ENCODE peak calls at places on chromosomes 2 and 18, in seven cellular contexts. One of them, this sample, is unnamed. For H3K9me3, the result is how much of the 10 kb centered on the place peaks cover.

GRCh38 chr2:168025487-168026203 is 221.8 kb downstream of the STK39 start:
- DNase-seq in lung: no peak
- DNase-seq in testis: peak
- DNase-seq in H1: no peak
- DNase-seq in A549: no peak
- DNase-seq in HCT116: no peak
- DNase-seq in CD4-positive, alpha-beta T cell: no peak
- DNase-seq in this sample: no peak

GRCh38 chr2:86520153-86520552 is 43.1 kb downstream of the CHMP3 start:
- DNase-seq in HCT116: no peak
- DNase-seq in lung: no peak
- DNase-seq in A549: peak
- DNase-seq in testis: no peak
- DNase-seq in H1: no peak
- DNase-seq in CD4-positive, alpha-beta T cell: no peak
- DNase-seq in this sample: no peak

GRCh38 chr2:197200056-197200455 is 110.5 kb downstream of the ANKRD44 start:
- DNase-seq in CD4-positive, alpha-beta T cell: no peak
- DNase-seq in testis: no peak
- DNase-seq in lung: no peak
- DNase-seq in H1: no peak
- DNase-seq in A549: no peak
- DNase-seq in HCT116: no peak
- DNase-seq in this sample: no peak

GRCh38 chr18:23719634-23720201 is 30.5 kb downstream of the LAMA3 start:
- DNase-seq in testis: no peak
- DNase-seq in CD4-positive, alpha-beta T cell: no peak
- DNase-seq in A549: peak
- DNase-seq in H1: no peak
- DNase-seq in HCT116: peak
- DNase-seq in lung: peak
- DNase-seq in this sample: no peak

GRCh38 chr18:46421973-46422551 is 235.0 kb downstream of the LOXHD1 start:
- DNase-seq in testis: no peak
- DNase-seq in A549: no peak
- DNase-seq in lung: no peak
- DNase-seq in H1: no peak
- DNase-seq in HCT116: no peak
- DNase-seq in CD4-positive, alpha-beta T cell: no peak
- DNase-seq in this sample: no peak

GRCh38 chr18:46621111-46621766 is 35.8 kb downstream of the LOXHD1 start:
- DNase-seq in A549: no peak
- DNase-seq in lung: peak
- DNase-seq in HCT116: no peak
- DNase-seq in CD4-positive, alpha-beta T cell: no peak
- DNase-seq in H1: peak
- DNase-seq in testis: no peak
- DNase-seq in this sample: no peak

GRCh38 chr2:32632089-32632488 is 4.2 kb downstream of the TTC27 start:
- DNase-seq in H1: no peak
- DNase-seq in testis: no peak
- DNase-seq in lung: no peak
- DNase-seq in CD4-positive, alpha-beta T cell: no peak
- DNase-seq in HCT116: peak
- DNase-seq in A549: peak
- DNase-seq in this sample: no peak

GRCh38 chr18:49608892-49609291 is 47.0 kb downstream of the LIPG start:
- DNase-seq in A549: no peak
- DNase-seq in testis: no peak
- DNase-seq in CD4-positive, alpha-beta T cell: no peak
- DNase-seq in H1: no peak
- DNase-seq in HCT116: no peak
- DNase-seq in lung: no peak
- DNase-seq in this sample: no peak

GRCh38 chr2:112004246-112004645 is 50.8 kb upstream of the TMEM87B start:
- DNase-seq in A549: no peak
- DNase-seq in testis: peak
- DNase-seq in lung: peak
- DNase-seq in H1: no peak
- DNase-seq in CD4-positive, alpha-beta T cell: no peak
- DNase-seq in HCT116: no peak
- DNase-seq in this sample: no peak

GRCh38 chr2:16272038-16272788 is 331.9 kb downstream of the MYCN start:
- DNase-seq in H1: no peak
- DNase-seq in HCT116: no peak
- DNase-seq in CD4-positive, alpha-beta T cell: no peak
- DNase-seq in testis: no peak
- DNase-seq in lung: no peak
- DNase-seq in A549: no peak
- DNase-seq in this sample: peak

GRCh38 chr2:70647873-70648481 is 94.4 kb upstream of the TGFA start:
- DNase-seq in A549: peak
- DNase-seq in testis: peak
- DNase-seq in HCT116: peak
- DNase-seq in CD4-positive, alpha-beta T cell: peak
- DNase-seq in H1: peak
- DNase-seq in lung: peak
- DNase-seq in this sample: peak

GRCh38 chr18:58669731-58670379 is 1.4 kb upstream of the MALT1 start:
- DNase-seq in CD4-positive, alpha-beta T cell: no peak
- DNase-seq in testis: no peak
- DNase-seq in A549: peak
- DNase-seq in HCT116: peak
- DNase-seq in lung: peak
- DNase-seq in H1: peak
- DNase-seq in this sample: no peak

GRCh38 chr2:11509657-11510360 is 24.0 kb upstream of the GREB1 start:
- DNase-seq in testis: no peak
- DNase-seq in lung: no peak
- DNase-seq in CD4-positive, alpha-beta T cell: no peak
- DNase-seq in HCT116: no peak
- DNase-seq in H1: no peak
- DNase-seq in A549: no peak
- DNase-seq in this sample: no peak

GRCh38 chr18:47418746-47419145 is 167.3 kb upstream of the SKOR2 start:
- DNase-seq in H1: no peak
- DNase-seq in HCT116: no peak
- DNase-seq in A549: no peak
- DNase-seq in lung: no peak
- DNase-seq in testis: no peak
- DNase-seq in CD4-positive, alpha-beta T cell: no peak
- DNase-seq in this sample: no peak

GRCh38 chr2:233831011-233831721 is 23.2 kb downstream of the HJURP start:
- DNase-seq in H1: no peak
- DNase-seq in HCT116: no peak
- DNase-seq in A549: no peak
- DNase-seq in testis: no peak
- DNase-seq in lung: no peak
- DNase-seq in CD4-positive, alpha-beta T cell: no peak
- DNase-seq in this sample: peak

GRCh38 chr18:58362829-58363231 is 266.1 kb downstream of the ALPK2 start:
- DNase-seq in lung: no peak
- DNase-seq in CD4-positive, alpha-beta T cell: no peak
- DNase-seq in A549: no peak
- DNase-seq in testis: no peak
- DNase-seq in H1: no peak
- DNase-seq in HCT116: no peak
- DNase-seq in this sample: no peak

GRCh38 chr18:58671941-58672565 is 788 bp downstream of the MALT1 start:
- DNase-seq in CD4-positive, alpha-beta T cell: no peak
- DNase-seq in H1: no peak
- DNase-seq in A549: peak
- DNase-seq in testis: no peak
- DNase-seq in HCT116: no peak
- DNase-seq in lung: no peak
- DNase-seq in this sample: no peak

GRCh38 chr2:196823750-196824149 is 14.6 kb upstream of the C2orf66 start:
- DNase-seq in H1: no peak
- DNase-seq in HCT116: no peak
- DNase-seq in A549: peak
- DNase-seq in testis: no peak
- DNase-seq in lung: no peak
- DNase-seq in CD4-positive, alpha-beta T cell: no peak
- DNase-seq in this sample: no peak

GRCh38 chr2:109513749-109514588 is 99.8 kb downstream of the SEPTIN10 start:
- DNase-seq in lung: peak
- DNase-seq in CD4-positive, alpha-beta T cell: no peak
- DNase-seq in testis: peak
- DNase-seq in HCT116: no peak
- DNase-seq in A549: peak
- DNase-seq in H1: no peak
- DNase-seq in this sample: no peak

GRCh38 chr2:239966848-239967136 is 58.4 kb downstream of the NDUFA10 start:
- DNase-seq in testis: peak
- DNase-seq in HCT116: no peak
- DNase-seq in H1: no peak
- DNase-seq in A549: no peak
- DNase-seq in CD4-positive, alpha-beta T cell: no peak
- DNase-seq in lung: no peak
- DNase-seq in this sample: no peak

GRCh38 chr18:2148823-2149222 is 422.5 kb downstream of the METTL4 start:
- DNase-seq in CD4-positive, alpha-beta T cell: no peak
- DNase-seq in lung: no peak
- DNase-seq in H1: no peak
- DNase-seq in HCT116: no peak
- DNase-seq in A549: no peak
- DNase-seq in testis: no peak
- DNase-seq in this sample: no peak

GRCh38 chr2:6224267-6224666 is 532.1 kb downstream of the SOX11 start:
- DNase-seq in testis: no peak
- DNase-seq in A549: no peak
- DNase-seq in CD4-positive, alpha-beta T cell: no peak
- DNase-seq in H1: no peak
- DNase-seq in lung: no peak
- DNase-seq in HCT116: no peak
- DNase-seq in this sample: no peak

GRCh38 chr2:199452991-199453379 is 4.8 kb downstream of the SATB2 start:
- DNase-seq in H1: no peak
- DNase-seq in HCT116: no peak
- DNase-seq in testis: no peak
- DNase-seq in lung: no peak
- DNase-seq in CD4-positive, alpha-beta T cell: no peak
- DNase-seq in A549: no peak
- DNase-seq in this sample: no peak

GRCh38 chr2:20451761-20452499 is 5.1 kb downstream of the RHOB start:
- DNase-seq in CD4-positive, alpha-beta T cell: no peak
- DNase-seq in A549: no peak
- DNase-seq in testis: no peak
- DNase-seq in HCT116: no peak
- DNase-seq in H1: no peak
- DNase-seq in lung: no peak
- DNase-seq in this sample: no peak

GRCh38 chr2:204282525-204282924 is 262.8 kb upstream of the PARD3B start:
- DNase-seq in H1: no peak
- DNase-seq in lung: no peak
- DNase-seq in testis: no peak
- DNase-seq in HCT116: no peak
- DNase-seq in CD4-positive, alpha-beta T cell: no peak
- DNase-seq in A549: peak
- DNase-seq in this sample: no peak

GRCh38 chr2:236769981-236770671 is 200.5 kb downstream of the ACKR3 start:
- DNase-seq in HCT116: no peak
- DNase-seq in A549: peak
- DNase-seq in lung: no peak
- DNase-seq in CD4-positive, alpha-beta T cell: no peak
- DNase-seq in H1: no peak
- DNase-seq in testis: no peak
- DNase-seq in this sample: peak

DNA sequence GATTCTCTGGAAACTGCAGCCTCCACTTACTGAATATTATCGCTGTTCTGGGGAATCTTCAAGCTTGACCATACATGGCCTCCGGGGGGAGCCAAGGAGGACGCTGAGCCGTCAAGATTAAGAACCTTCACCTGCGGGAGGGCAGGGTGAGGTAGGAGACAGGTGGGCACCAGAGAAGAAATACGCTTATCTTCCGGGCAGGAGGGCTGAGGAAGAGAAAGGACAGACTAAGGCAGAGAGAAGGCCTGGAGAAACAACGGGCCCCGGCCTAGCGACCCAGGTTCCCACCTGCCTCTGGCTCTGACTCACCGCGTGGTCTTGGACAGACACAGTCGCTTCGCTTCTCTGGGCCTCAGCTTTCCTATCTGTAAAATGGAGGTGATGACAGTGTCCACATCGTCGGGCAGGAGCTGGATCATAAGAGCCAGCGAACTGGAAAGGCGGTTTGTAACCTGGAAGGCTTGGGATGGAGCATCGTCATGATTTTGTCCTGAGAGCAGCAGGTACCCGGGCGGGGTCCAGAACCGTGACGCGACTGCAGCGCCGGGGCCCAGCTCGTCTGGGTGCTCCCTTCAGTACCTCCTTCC is 659 bp downstream of the ZNF142 start:
- DNase-seq in testis: peak
- DNase-seq in lung: peak
- DNase-seq in A549: peak
- DNase-seq in CD4-positive, alpha-beta T cell: no peak
- DNase-seq in HCT116: peak
- DNase-seq in H1: peak
- DNase-seq in this sample: peak
- TF ChIP-seq CTCF in testis: no peak
- TF ChIP-seq CTCF in lung: peak
- TF ChIP-seq CTCF in A549: peak
- TF ChIP-seq CTCF in CD4-positive, alpha-beta T cell: peak
- TF ChIP-seq CTCF in HCT116: peak
- TF ChIP-seq CTCF in H1: peak
- TF ChIP-seq CTCF in this sample: peak

GRCh38 chr18:13915973-13916372 is 637 bp upstream of the MC2R start:
- DNase-seq in A549: no peak
- DNase-seq in lung: no peak
- DNase-seq in testis: no peak
- DNase-seq in HCT116: no peak
- DNase-seq in CD4-positive, alpha-beta T cell: no peak
- DNase-seq in H1: peak
- DNase-seq in this sample: no peak
- H3K9me3 ChIP-seq in A549: under half
- H3K9me3 ChIP-seq in lung: under half
- H3K9me3 ChIP-seq in testis: under half
- H3K9me3 ChIP-seq in HCT116: under half
- H3K9me3 ChIP-seq in CD4-positive, alpha-beta T cell: under half
- H3K9me3 ChIP-seq in H1: under half
- H3K9me3 ChIP-seq in this sample: under half

GRCh38 chr2:148553332-148553887 is 91.1 kb upstream of the EPC2 start:
- DNase-seq in HCT116: no peak
- DNase-seq in lung: no peak
- DNase-seq in CD4-positive, alpha-beta T cell: no peak
- DNase-seq in testis: no peak
- DNase-seq in H1: no peak
- DNase-seq in A549: no peak
- DNase-seq in this sample: no peak
- TF ChIP-seq CTCF in HCT116: no peak
- TF ChIP-seq CTCF in lung: no peak
- TF ChIP-seq CTCF in CD4-positive, alpha-beta T cell: no peak
- TF ChIP-seq CTCF in testis: no peak
- TF ChIP-seq CTCF in H1: no peak
- TF ChIP-seq CTCF in A549: no peak
- TF ChIP-seq CTCF in this sample: no peak

GRCh38 chr18:14970027-14970426 is 222.1 kb downstream of the ANKRD30B start:
- DNase-seq in testis: no peak
- DNase-seq in HCT116: no peak
- DNase-seq in CD4-positive, alpha-beta T cell: no peak
- DNase-seq in H1: no peak
- DNase-seq in A549: no peak
- DNase-seq in lung: peak
- DNase-seq in this sample: no peak
- H3K9me3 ChIP-seq in testis: under half
- H3K9me3 ChIP-seq in HCT116: under half
- H3K9me3 ChIP-seq in CD4-positive, alpha-beta T cell: under half
- H3K9me3 ChIP-seq in H1: half or more
- H3K9me3 ChIP-seq in A549: under half
- H3K9me3 ChIP-seq in lung: under half
- H3K9me3 ChIP-seq in this sample: under half

GRCh38 chr2:127634066-127634617 is 11.8 kb upstream of the GPR17 start:
- DNase-seq in H1: no peak
- DNase-seq in CD4-positive, alpha-beta T cell: no peak
- DNase-seq in HCT116: no peak
- DNase-seq in lung: no peak
- DNase-seq in testis: no peak
- DNase-seq in A549: no peak
- DNase-seq in this sample: peak
- TF ChIP-seq CTCF in H1: no peak
- TF ChIP-seq CTCF in CD4-positive, alpha-beta T cell: no peak
- TF ChIP-seq CTCF in HCT116: no peak
- TF ChIP-seq CTCF in lung: no peak
- TF ChIP-seq CTCF in testis: no peak
- TF ChIP-seq CTCF in A549: no peak
- TF ChIP-seq CTCF in this sample: no peak

This sample was measured in BE2C.